ENCODE peak calls at places on chromosomes 12 and 14, in four cellular contexts. One of them, this sample, is unnamed.

GRCh38 chr14:21868442-21869046 is 194.9 kb upstream of the OR4E1 start:
- DNase-seq in upper lobe of right lung: no peak
- DNase-seq in heart left ventricle: peak; percentile 24
- DNase-seq in mammary epithelial cell: peak; percentile 73
- DNase-seq in this sample: peak; percentile 91

GRCh38 chr14:77128414-77128891 is 13.1 kb downstream of the ZDHHC22 start:
- DNase-seq in heart left ventricle: no peak
- DNase-seq in upper lobe of right lung: no peak
- DNase-seq in mammary epithelial cell: peak; percentile 79
- DNase-seq in this sample: no peak

GRCh38 chr14:77212933-77213656 is 31.5 kb downstream of the TMEM63C start:
- DNase-seq in upper lobe of right lung: peak; percentile 70
- DNase-seq in heart left ventricle: no peak
- DNase-seq in mammary epithelial cell: peak; percentile 60
- DNase-seq in this sample: peak; percentile 89

GRCh38 chr12:106084759-106085158 is 54.0 kb downstream of the NUAK1 start:
- DNase-seq in heart left ventricle: no peak
- DNase-seq in mammary epithelial cell: no peak
- DNase-seq in upper lobe of right lung: no peak
- DNase-seq in this sample: no peak

GRCh38 chr12:55681142-55682077 is 26.3 kb downstream of the ITGA7 start:
- DNase-seq in upper lobe of right lung: peak; percentile 84
- DNase-seq in mammary epithelial cell: peak; percentile 43
- DNase-seq in heart left ventricle: peak; percentile 76
- DNase-seq in this sample: no peak

GRCh38 chr14:91829511-91829910 is 37.8 kb downstream of the TC2N start:
- DNase-seq in mammary epithelial cell: peak; percentile 3
- DNase-seq in upper lobe of right lung: no peak
- DNase-seq in heart left ventricle: no peak
- DNase-seq in this sample: no peak

GRCh38 chr12:2588345-2588744 is 206.4 kb upstream of the FKBP4 start:
- DNase-seq in heart left ventricle: peak; percentile 8
- DNase-seq in mammary epithelial cell: no peak
- DNase-seq in upper lobe of right lung: no peak
- DNase-seq in this sample: no peak

GRCh38 chr14:71451501-71451900 is 480.7 kb upstream of the RGS6 start:
- DNase-seq in mammary epithelial cell: no peak
- DNase-seq in heart left ventricle: no peak
- DNase-seq in upper lobe of right lung: no peak
- DNase-seq in this sample: no peak

GRCh38 chr12:25130741-25131188 is 64.2 kb downstream of the DNAI7 start:
- DNase-seq in heart left ventricle: no peak
- DNase-seq in mammary epithelial cell: peak; percentile 26
- DNase-seq in upper lobe of right lung: no peak
- DNase-seq in this sample: peak; percentile 89

GRCh38 chr12:3065300-3065699 is 11.9 kb upstream of the TSPAN9 start:
- DNase-seq in mammary epithelial cell: no peak
- DNase-seq in upper lobe of right lung: no peak
- DNase-seq in heart left ventricle: no peak
- DNase-seq in this sample: no peak

GRCh38 chr14:20886091-20886490 is 5.1 kb upstream of the RNASE3 start:
- DNase-seq in upper lobe of right lung: no peak
- DNase-seq in mammary epithelial cell: no peak
- DNase-seq in heart left ventricle: no peak
- DNase-seq in this sample: no peak

GRCh38 chr14:53881161-53881846 is 75.3 kb downstream of the BMP4 start:
- DNase-seq in upper lobe of right lung: no peak
- DNase-seq in heart left ventricle: no peak
- DNase-seq in mammary epithelial cell: no peak
- DNase-seq in this sample: no peak

GRCh38 chr14:86897224-86897623 is 1095.8 kb downstream of the GALC start:
- DNase-seq in upper lobe of right lung: no peak
- DNase-seq in heart left ventricle: no peak
- DNase-seq in mammary epithelial cell: no peak
- DNase-seq in this sample: no peak

GRCh38 chr12:127362121-127362520 is 904.8 kb upstream of the TMEM132C start:
- DNase-seq in heart left ventricle: no peak
- DNase-seq in upper lobe of right lung: no peak
- DNase-seq in mammary epithelial cell: no peak
- DNase-seq in this sample: no peak

GRCh38 chr12:105382771-105383632 is 52.5 kb downstream of the C12orf75 start:
- DNase-seq in upper lobe of right lung: no peak
- DNase-seq in mammary epithelial cell: peak; percentile 47
- DNase-seq in heart left ventricle: no peak
- DNase-seq in this sample: peak; percentile 86

GRCh38 chr12:48901278-48901677 is 24.0 kb downstream of the FKBP11 start:
- DNase-seq in upper lobe of right lung: no peak
- DNase-seq in mammary epithelial cell: peak; percentile 44
- DNase-seq in heart left ventricle: no peak
- DNase-seq in this sample: no peak

GRCh38 chr12:51820721-51821422 is 27.6 kb downstream of the FIGNL2 start:
- DNase-seq in upper lobe of right lung: peak; percentile 86
- DNase-seq in mammary epithelial cell: no peak
- DNase-seq in heart left ventricle: peak; percentile 75
- DNase-seq in this sample: peak; percentile 72

GRCh38 chr14:89415139-89415538 is 1.9 kb downstream of the FOXN3 start:
- DNase-seq in upper lobe of right lung: no peak
- DNase-seq in mammary epithelial cell: no peak
- DNase-seq in heart left ventricle: no peak
- DNase-seq in this sample: no peak

GRCh38 chr14:101891471-101891870 is 72.9 kb upstream of the DYNC1H1 start:
- DNase-seq in mammary epithelial cell: no peak
- DNase-seq in upper lobe of right lung: peak; percentile 39
- DNase-seq in heart left ventricle: no peak
- DNase-seq in this sample: no peak

GRCh38 chr12:96050139-96050538 is 14.8 kb upstream of the LTA4H start:
- DNase-seq in heart left ventricle: no peak
- DNase-seq in upper lobe of right lung: no peak
- DNase-seq in mammary epithelial cell: no peak
- DNase-seq in this sample: no peak

GRCh38 chr12:125311050-125311449 is 245.8 kb downstream of the AACS start:
- DNase-seq in heart left ventricle: no peak
- DNase-seq in upper lobe of right lung: no peak
- DNase-seq in mammary epithelial cell: no peak
- DNase-seq in this sample: no peak

GRCh38 chr14:91889477-91890211 is 22.3 kb upstream of the TC2N start:
- DNase-seq in heart left ventricle: peak; percentile 69
- DNase-seq in upper lobe of right lung: no peak
- DNase-seq in mammary epithelial cell: no peak
- DNase-seq in this sample: no peak

GRCh38 chr12:99767809-99768208 is 120.3 kb downstream of the GARIN6 start:
- DNase-seq in heart left ventricle: no peak
- DNase-seq in mammary epithelial cell: peak; percentile 5
- DNase-seq in upper lobe of right lung: no peak
- DNase-seq in this sample: peak; percentile 91

GRCh38 chr12:53182836-53183235 is 2.1 kb upstream of the CSAD start:
- DNase-seq in upper lobe of right lung: no peak
- DNase-seq in mammary epithelial cell: no peak
- DNase-seq in heart left ventricle: no peak
- DNase-seq in this sample: no peak

GRCh38 chr12:57133013-57133569 is 4.8 kb downstream of the LRP1 start:
- DNase-seq in heart left ventricle: no peak
- DNase-seq in mammary epithelial cell: no peak
- DNase-seq in upper lobe of right lung: no peak
- DNase-seq in this sample: no peak

GRCh38 chr12:8989425-8989824 is at the start of gene KLRG1:
- DNase-seq in upper lobe of right lung: no peak
- DNase-seq in mammary epithelial cell: no peak
- DNase-seq in heart left ventricle: no peak
- DNase-seq in this sample: no peak

GRCh38 chr14:91891081-91891480 is 23.7 kb upstream of the TC2N start:
- DNase-seq in upper lobe of right lung: no peak
- DNase-seq in heart left ventricle: no peak
- DNase-seq in mammary epithelial cell: no peak
- DNase-seq in this sample: no peak

GRCh38 chr14:58633831-58634230 is 3.9 kb upstream of the DACT1 start:
- DNase-seq in upper lobe of right lung: no peak
- DNase-seq in heart left ventricle: no peak
- DNase-seq in mammary epithelial cell: no peak
- DNase-seq in this sample: no peak

GRCh38 chr12:6367969-6368892 is 7.1 kb downstream of the SCNN1A start:
- DNase-seq in mammary epithelial cell: no peak
- DNase-seq in upper lobe of right lung: no peak
- DNase-seq in heart left ventricle: no peak
- DNase-seq in this sample: peak; percentile 69

GRCh38 chr14:56181666-56182065 is 63.5 kb downstream of the PELI2 start:
- DNase-seq in upper lobe of right lung: no peak
- DNase-seq in mammary epithelial cell: no peak
- DNase-seq in heart left ventricle: no peak
- DNase-seq in this sample: no peak

GRCh38 chr14:72880820-72881219 is 13.1 kb downstream of the DPF3 start:
- DNase-seq in upper lobe of right lung: no peak
- DNase-seq in mammary epithelial cell: no peak
- DNase-seq in heart left ventricle: no peak
- DNase-seq in this sample: no peak

GRCh38 chr14:100109594-100109955 is 44.4 kb downstream of the EVL start:
- DNase-seq in mammary epithelial cell: no peak
- DNase-seq in heart left ventricle: no peak
- DNase-seq in upper lobe of right lung: no peak
- DNase-seq in this sample: no peak

DNA sequence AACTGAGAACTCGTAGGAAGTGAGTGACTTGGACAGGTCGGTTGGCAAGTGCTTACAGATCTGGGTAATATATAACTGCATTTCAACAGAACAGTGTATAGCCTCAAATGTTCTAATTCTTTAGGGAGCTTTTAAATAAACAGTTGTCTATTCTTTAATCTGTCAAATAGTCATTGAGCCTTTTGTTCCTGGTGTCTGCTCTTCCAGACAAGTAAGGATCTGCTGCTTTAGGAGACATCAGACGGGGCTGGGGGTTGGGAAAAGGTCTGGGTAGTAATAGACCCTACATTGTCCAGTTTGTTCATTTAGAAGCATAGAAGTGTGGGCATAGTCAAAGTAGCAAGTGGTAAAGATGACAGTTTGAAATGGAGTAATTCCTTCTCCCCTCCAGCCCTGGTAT is 2.0 kb downstream of the PTPN11 start:
- DNase-seq in mammary epithelial cell: no peak
- DNase-seq in heart left ventricle: no peak
- DNase-seq in upper lobe of right lung: no peak
- DNase-seq in this sample: no peak
- H3K4me1 ChIP-seq in mammary epithelial cell: peaks cover 7% of the 10 kb centered on the region
- H3K4me1 ChIP-seq in heart left ventricle: peaks cover 8% of the 10 kb centered on the region
- H3K4me1 ChIP-seq in upper lobe of right lung: peaks cover 28% of the 10 kb centered on the region
- H3K4me1 ChIP-seq in this sample: peaks cover 40% of the 10 kb centered on the region

GRCh38 chr12:92466391-92467305 is 236.1 kb upstream of the PLEKHG7 start:
- DNase-seq in heart left ventricle: peak; percentile 37
- DNase-seq in mammary epithelial cell: no peak
- DNase-seq in upper lobe of right lung: no peak
- DNase-seq in this sample: no peak
- H3K4me1 ChIP-seq in heart left ventricle: peaks cover 15% of the 10 kb centered on the region
- H3K4me1 ChIP-seq in mammary epithelial cell: no peaks in the 10 kb centered on the region
- H3K4me1 ChIP-seq in upper lobe of right lung: peaks cover 3% of the 10 kb centered on the region
- H3K4me1 ChIP-seq in this sample: no peaks in the 10 kb centered on the region

GRCh38 chr12:116184766-116185165 is 92.7 kb downstream of the MED13L start:
- DNase-seq in heart left ventricle: no peak
- DNase-seq in mammary epithelial cell: no peak
- DNase-seq in upper lobe of right lung: no peak
- DNase-seq in this sample: no peak
- H3K4me1 ChIP-seq in heart left ventricle: peaks cover 13% of the 10 kb centered on the region
- H3K4me1 ChIP-seq in mammary epithelial cell: peaks cover 4% of the 10 kb centered on the region
- H3K4me1 ChIP-seq in upper lobe of right lung: peaks cover 75% of the 10 kb centered on the region
- H3K4me1 ChIP-seq in this sample: no peaks in the 10 kb centered on the region

GRCh38 chr12:32281098-32281497 is 118.3 kb upstream of the FGD4 start:
- DNase-seq in upper lobe of right lung: no peak
- DNase-seq in heart left ventricle: no peak
- DNase-seq in mammary epithelial cell: no peak
- DNase-seq in this sample: no peak
- H3K4me1 ChIP-seq in upper lobe of right lung: no peaks in the 10 kb centered on the region
- H3K4me1 ChIP-seq in heart left ventricle: no peaks in the 10 kb centered on the region
- H3K4me1 ChIP-seq in mammary epithelial cell: no peaks in the 10 kb centered on the region
- H3K4me1 ChIP-seq in this sample: peaks cover 84% of the 10 kb centered on the region

GRCh38 chr12:131825146-131825892 is 2.9 kb upstream of the MMP17 start:
- DNase-seq in mammary epithelial cell: no peak
- DNase-seq in heart left ventricle: no peak
- DNase-seq in upper lobe of right lung: peak; percentile 37
- DNase-seq in this sample: no peak

GRCh38 chr12:131826064-131826928 is 1.9 kb upstream of the MMP17 start:
- DNase-seq in upper lobe of right lung: peak; percentile 61
- DNase-seq in mammary epithelial cell: no peak
- DNase-seq in heart left ventricle: no peak
- DNase-seq in this sample: no peak

GRCh38 chr12:131828671-131829350 is 618 bp downstream of the MMP17 start:
- DNase-seq in heart left ventricle: no peak
- DNase-seq in mammary epithelial cell: peak; percentile 24
- DNase-seq in upper lobe of right lung: peak; percentile 67
- DNase-seq in this sample: no peak

GRCh38 chr12:131827961-131828534 is at the start of gene MMP17:
- DNase-seq in mammary epithelial cell: peak; percentile 34
- DNase-seq in heart left ventricle: peak; percentile 66
- DNase-seq in upper lobe of right lung: peak; percentile 66
- DNase-seq in this sample: no peak

GRCh38 chr12:131824450-131824849 is 3.7 kb upstream of the MMP17 start:
- DNase-seq in heart left ventricle: no peak
- DNase-seq in mammary epithelial cell: no peak
- DNase-seq in upper lobe of right lung: peak; percentile 37
- DNase-seq in this sample: no peak
- H3K4me1 ChIP-seq in heart left ventricle: no peaks in the 10 kb centered on the region
- H3K4me1 ChIP-seq in mammary epithelial cell: peaks cover 14% of the 10 kb centered on the region
- H3K4me1 ChIP-seq in upper lobe of right lung: peaks cover 8% of the 10 kb centered on the region
- H3K4me1 ChIP-seq in this sample: no peaks in the 10 kb centered on the region

This sample was measured in Karpas-422.